ENCODE peak calls at places on chromosomes 4 and X, in four cellular contexts. F, L, I and G are unnamed samples.

GRCh38 chr4:7351014-7351413 is 83.7 kb downstream of the PSAPL1 start:
- DNase-seq in L (no peak), F (no peak), I (no peak), G (peak)

GRCh38 chrX:9351112-9351511 is 113.7 kb upstream of the TBL1X start:
- DNase-seq in I (no peak), L (no peak), F (no peak), G (no peak)

GRCh38 chr4:16626945-16627344 is 271.5 kb downstream of the LDB2 start:
- DNase-seq in F (peak), L (no peak), I (peak), G (no peak)

GRCh38 chrX:17559728-17560379 is 177.4 kb upstream of the SCML1 start:
- DNase-seq in I (peak), L (no peak), F (peak), G (no peak)

GRCh38 chrX:101219840-101220191 is 230 bp downstream of the DRP2 start:
- DNase-seq in L (no peak), F (no peak), I (peak), G (peak)

GRCh38 chr4:185039508-185040273 is 21.4 kb downstream of the HELT start:
- DNase-seq in L (peak), I (peak), F (peak), G (peak)

GRCh38 chr4:140382732-140383131 is 9.3 kb downstream of the SCOC start:
- DNase-seq in F (no peak), I (no peak), L (no peak), G (no peak)

GRCh38 chrX:115946059-115946458 is 224.5 kb upstream of the AGTR2 start:
- DNase-seq in I (no peak), F (no peak), L (no peak), G (no peak)

GRCh38 chr4:25065451-25065850 is 34.7 kb upstream of the LGI2 start:
- DNase-seq in L (no peak), F (no peak), I (no peak), G (peak)